ENCODE peak calls at places on chromosome 2, in five cellular contexts. One of them, this sample, is unnamed.

GRCh38 chr2:112149866-112150435 is 11.8 kb downstream of the FBLN7 start:
- DNase-seq in AG10803: no peak
- DNase-seq in amniotic stem cell: no peak
- DNase-seq in stimulated activated CD8-positive, alpha-beta memory T cell treated with anti-CD3 and anti-CD28 coated beads, Interleukin-15, amount 100 ng/mL, for 48 hours: no peak
- DNase-seq in amygdala: no peak
- DNase-seq in this sample: no peak

GRCh38 chr2:203077458-203077857 is 62.8 kb downstream of the NBEAL1 start:
- DNase-seq in amygdala: no peak
- DNase-seq in amniotic stem cell: no peak
- DNase-seq in AG10803: peak
- DNase-seq in stimulated activated CD8-positive, alpha-beta memory T cell treated with anti-CD3 and anti-CD28 coated beads, Interleukin-15, amount 100 ng/mL, for 48 hours: no peak
- DNase-seq in this sample: no peak

GRCh38 chr2:170408461-170409163 is 230.7 kb downstream of the MYO3B start:
- DNase-seq in stimulated activated CD8-positive, alpha-beta memory T cell treated with anti-CD3 and anti-CD28 coated beads, Interleukin-15, amount 100 ng/mL, for 48 hours: no peak
- DNase-seq in amygdala: no peak
- DNase-seq in AG10803: no peak
- DNase-seq in amniotic stem cell: no peak
- DNase-seq in this sample: no peak

GRCh38 chr2:84865181-84865783 is 15.6 kb downstream of the TRABD2A start:
- DNase-seq in amniotic stem cell: no peak
- DNase-seq in AG10803: peak
- DNase-seq in stimulated activated CD8-positive, alpha-beta memory T cell treated with anti-CD3 and anti-CD28 coated beads, Interleukin-15, amount 100 ng/mL, for 48 hours: no peak
- DNase-seq in amygdala: no peak
- DNase-seq in this sample: no peak

GRCh38 chr2:102155703-102156515 is 13.4 kb downstream of the IL1R1 start:
- DNase-seq in amniotic stem cell: no peak
- DNase-seq in stimulated activated CD8-positive, alpha-beta memory T cell treated with anti-CD3 and anti-CD28 coated beads, Interleukin-15, amount 100 ng/mL, for 48 hours: no peak
- DNase-seq in amygdala: no peak
- DNase-seq in AG10803: peak
- DNase-seq in this sample: no peak

GRCh38 chr2:181252248-181253148 is 204.7 kb upstream of the ITGA4 start:
- DNase-seq in AG10803: no peak
- DNase-seq in stimulated activated CD8-positive, alpha-beta memory T cell treated with anti-CD3 and anti-CD28 coated beads, Interleukin-15, amount 100 ng/mL, for 48 hours: no peak
- DNase-seq in amygdala: no peak
- DNase-seq in amniotic stem cell: no peak
- DNase-seq in this sample: no peak

GRCh38 chr2:161761160-161761559 is 136.9 kb downstream of the SLC4A10 start:
- DNase-seq in amygdala: no peak
- DNase-seq in amniotic stem cell: no peak
- DNase-seq in stimulated activated CD8-positive, alpha-beta memory T cell treated with anti-CD3 and anti-CD28 coated beads, Interleukin-15, amount 100 ng/mL, for 48 hours: no peak
- DNase-seq in AG10803: no peak
- DNase-seq in this sample: no peak

GRCh38 chr2:30233142-30233961 is 2.0 kb downstream of the LBH start:
- DNase-seq in amygdala: no peak
- DNase-seq in amniotic stem cell: no peak
- DNase-seq in AG10803: no peak
- DNase-seq in stimulated activated CD8-positive, alpha-beta memory T cell treated with anti-CD3 and anti-CD28 coated beads, Interleukin-15, amount 100 ng/mL, for 48 hours: no peak
- DNase-seq in this sample: no peak

GRCh38 chr2:194616334-194616733 is 1040.7 kb upstream of the SLC39A10 start:
- DNase-seq in amniotic stem cell: no peak
- DNase-seq in stimulated activated CD8-positive, alpha-beta memory T cell treated with anti-CD3 and anti-CD28 coated beads, Interleukin-15, amount 100 ng/mL, for 48 hours: no peak
- DNase-seq in AG10803: no peak
- DNase-seq in amygdala: no peak
- DNase-seq in this sample: no peak

GRCh38 chr2:174153757-174154680 is 94.3 kb downstream of the OLA1 start:
- DNase-seq in AG10803: peak
- DNase-seq in amniotic stem cell: peak
- DNase-seq in amygdala: no peak
- DNase-seq in stimulated activated CD8-positive, alpha-beta memory T cell treated with anti-CD3 and anti-CD28 coated beads, Interleukin-15, amount 100 ng/mL, for 48 hours: no peak
- DNase-seq in this sample: no peak

GRCh38 chr2:145592362-145592761 is 1072.4 kb upstream of the ZEB2 start:
- DNase-seq in amniotic stem cell: no peak
- DNase-seq in amygdala: no peak
- DNase-seq in AG10803: peak
- DNase-seq in stimulated activated CD8-positive, alpha-beta memory T cell treated with anti-CD3 and anti-CD28 coated beads, Interleukin-15, amount 100 ng/mL, for 48 hours: no peak
- DNase-seq in this sample: no peak

GRCh38 chr2:240403358-240404104 is 31.9 kb upstream of the GPC1 start:
- DNase-seq in amniotic stem cell: no peak
- DNase-seq in AG10803: no peak
- DNase-seq in stimulated activated CD8-positive, alpha-beta memory T cell treated with anti-CD3 and anti-CD28 coated beads, Interleukin-15, amount 100 ng/mL, for 48 hours: no peak
- DNase-seq in amygdala: no peak
- DNase-seq in this sample: peak

GRCh38 chr2:64605991-64606494 is 47.7 kb downstream of the SERTAD2 start:
- DNase-seq in amniotic stem cell: no peak
- DNase-seq in stimulated activated CD8-positive, alpha-beta memory T cell treated with anti-CD3 and anti-CD28 coated beads, Interleukin-15, amount 100 ng/mL, for 48 hours: no peak
- DNase-seq in AG10803: no peak
- DNase-seq in amygdala: no peak
- DNase-seq in this sample: no peak

GRCh38 chr2:185583058-185583816 is 155.4 kb upstream of the FSIP2 start:
- DNase-seq in AG10803: no peak
- DNase-seq in stimulated activated CD8-positive, alpha-beta memory T cell treated with anti-CD3 and anti-CD28 coated beads, Interleukin-15, amount 100 ng/mL, for 48 hours: no peak
- DNase-seq in amniotic stem cell: no peak
- DNase-seq in amygdala: no peak
- DNase-seq in this sample: no peak

GRCh38 chr2:238116298-238117198 is 16.4 kb downstream of the ESPNL start:
- DNase-seq in stimulated activated CD8-positive, alpha-beta memory T cell treated with anti-CD3 and anti-CD28 coated beads, Interleukin-15, amount 100 ng/mL, for 48 hours: no peak
- DNase-seq in AG10803: no peak
- DNase-seq in amniotic stem cell: no peak
- DNase-seq in amygdala: no peak
- DNase-seq in this sample: no peak

GRCh38 chr2:38294597-38294996 is 82.5 kb downstream of the ATL2 start:
- DNase-seq in stimulated activated CD8-positive, alpha-beta memory T cell treated with anti-CD3 and anti-CD28 coated beads, Interleukin-15, amount 100 ng/mL, for 48 hours: no peak
- DNase-seq in amygdala: no peak
- DNase-seq in AG10803: no peak
- DNase-seq in amniotic stem cell: no peak
- DNase-seq in this sample: no peak

GRCh38 chr2:143732931-143733330 is 603.7 kb downstream of the ARHGAP15 start:
- DNase-seq in amygdala: no peak
- DNase-seq in AG10803: no peak
- DNase-seq in amniotic stem cell: no peak
- DNase-seq in stimulated activated CD8-positive, alpha-beta memory T cell treated with anti-CD3 and anti-CD28 coated beads, Interleukin-15, amount 100 ng/mL, for 48 hours: no peak
- DNase-seq in this sample: no peak

GRCh38 chr2:210009106-210009505 is 6.7 kb downstream of the RPE start:
- DNase-seq in amniotic stem cell: no peak
- DNase-seq in amygdala: no peak
- DNase-seq in stimulated activated CD8-positive, alpha-beta memory T cell treated with anti-CD3 and anti-CD28 coated beads, Interleukin-15, amount 100 ng/mL, for 48 hours: no peak
- DNase-seq in AG10803: no peak
- DNase-seq in this sample: no peak

GRCh38 chr2:118530976-118531375 is 316.5 kb downstream of the EN1 start:
- DNase-seq in amygdala: no peak
- DNase-seq in amniotic stem cell: no peak
- DNase-seq in AG10803: peak
- DNase-seq in stimulated activated CD8-positive, alpha-beta memory T cell treated with anti-CD3 and anti-CD28 coated beads, Interleukin-15, amount 100 ng/mL, for 48 hours: no peak
- DNase-seq in this sample: no peak

GRCh38 chr2:54803783-54804758 is 80.6 kb downstream of the EML6 start:
- DNase-seq in stimulated activated CD8-positive, alpha-beta memory T cell treated with anti-CD3 and anti-CD28 coated beads, Interleukin-15, amount 100 ng/mL, for 48 hours: no peak
- DNase-seq in amygdala: no peak
- DNase-seq in amniotic stem cell: no peak
- DNase-seq in AG10803: peak
- DNase-seq in this sample: no peak

GRCh38 chr2:108396845-108397244 is 19.1 kb downstream of the SULT1C4 start:
- DNase-seq in stimulated activated CD8-positive, alpha-beta memory T cell treated with anti-CD3 and anti-CD28 coated beads, Interleukin-15, amount 100 ng/mL, for 48 hours: no peak
- DNase-seq in amygdala: no peak
- DNase-seq in AG10803: peak
- DNase-seq in amniotic stem cell: no peak
- DNase-seq in this sample: no peak

GRCh38 chr2:81250270-81250669 is 945.7 kb upstream of the LRRTM1 start:
- DNase-seq in amygdala: no peak
- DNase-seq in amniotic stem cell: no peak
- DNase-seq in AG10803: no peak
- DNase-seq in stimulated activated CD8-positive, alpha-beta memory T cell treated with anti-CD3 and anti-CD28 coated beads, Interleukin-15, amount 100 ng/mL, for 48 hours: no peak
- DNase-seq in this sample: no peak

GRCh38 chr2:233433794-233434193 is 79.5 kb downstream of the DGKD start:
- DNase-seq in amniotic stem cell: no peak
- DNase-seq in amygdala: no peak
- DNase-seq in AG10803: no peak
- DNase-seq in stimulated activated CD8-positive, alpha-beta memory T cell treated with anti-CD3 and anti-CD28 coated beads, Interleukin-15, amount 100 ng/mL, for 48 hours: no peak
- DNase-seq in this sample: no peak

GRCh38 chr2:240962371-240963064 is 35.9 kb upstream of the SNED1 start:
- DNase-seq in amygdala: no peak
- DNase-seq in AG10803: no peak
- DNase-seq in stimulated activated CD8-positive, alpha-beta memory T cell treated with anti-CD3 and anti-CD28 coated beads, Interleukin-15, amount 100 ng/mL, for 48 hours: no peak
- DNase-seq in amniotic stem cell: no peak
- DNase-seq in this sample: peak

This sample was measured in dorsolateral prefrontal cortex.